ENCODE peak calls at places on chromosomes 5 and 9, in five cellular contexts. W is stimulated activated CD8-positive, alpha-beta memory T cell treated with anti-CD3 and anti-CD28 coated beads, Interleukin-15, amount 100 ng/mL, for 1 hour; E is fibroblast of pulmonary artery; R is NCI-H774; C is H4. Z is an unnamed sample.

GRCh38 chr9:131657031-131657377 is 82.9 kb downstream of the RAPGEF1 start:
- DNase-seq in W (no peak), E (no peak), R (no peak), C (no peak), Z (no peak)

GRCh38 chr5:176611435-176611834 is 1.5 kb upstream of the GPRIN1 start:
- DNase-seq in W (no peak), E (peak), R (no peak), C (peak), Z (peak)

GRCh38 chr9:15873573-15874177 is 320.8 kb downstream of the CCDC171 start:
- DNase-seq in W (no peak), E (peak), R (peak), C (peak), Z (peak)

GRCh38 chr5:89213584-89213983 is 330.6 kb upstream of the MEF2C start:
- DNase-seq in W (no peak), E (peak), R (no peak), C (peak), Z (peak)

GRCh38 chr9:38339087-38339486 is 53.4 kb upstream of the ALDH1B1 start:
- DNase-seq in W (no peak), E (peak), R (no peak), C (peak), Z (peak)

GRCh38 chr5:135133698-135134515 is 99.9 kb upstream of the PITX1 start:
- DNase-seq in W (no peak), E (no peak), R (no peak), C (no peak), Z (no peak)

GRCh38 chr5:135251099-135251498 is 147.9 kb downstream of the MACROH2A1 start:
- DNase-seq in W (no peak), E (no peak), R (no peak), C (no peak), Z (no peak)

GRCh38 chr9:115849679-115850412 is 303.7 kb upstream of the PAPPA start:
- DNase-seq in W (no peak), E (no peak), R (no peak), C (no peak), Z (peak)

GRCh38 chr9:123397975-123398374 is 42.0 kb downstream of the CRB2 start:
- DNase-seq in W (no peak), E (no peak), R (no peak), C (no peak), Z (no peak)

GRCh38 chr5:139690385-139691274 is 42.5 kb downstream of the CXXC5 start:
- DNase-seq in W (no peak), E (peak), R (no peak), C (no peak), Z (peak)

GRCh38 chr5:120683580-120683979 is 219.5 kb downstream of the PRR16 start:
- DNase-seq in W (no peak), E (no peak), R (no peak), C (no peak), Z (peak)

GRCh38 chr9:14349818-14350333 is 35.9 kb upstream of the NFIB start:
- DNase-seq in W (no peak), E (no peak), R (no peak), C (no peak), Z (peak)

GRCh38 chr9:129143461-129143927 is 32.3 kb downstream of the PTPA start:
- DNase-seq in W (no peak), E (peak), R (no peak), C (peak), Z (peak)

GRCh38 chr5:88552406-88552805 is 283.8 kb upstream of the TMEM161B start:
- DNase-seq in W (no peak), E (no peak), R (no peak), C (no peak), Z (no peak)